ENCODE peak calls at places on chromosomes 4 and X, in six cellular contexts. One of them, this sample, is unnamed. For H3K4me1 and H3K36me3, the result is how much of the 10 kb centered on the place peaks cover.

GRCh38 chr4:32106767-32107166 is 1386.6 kb downstream of the PCDH7 start:
- DNase-seq in right atrium auricular region: no peak
- DNase-seq in uterus: no peak
- DNase-seq in CD4-positive, alpha-beta memory T cell: no peak
- DNase-seq in psoas muscle: no peak
- DNase-seq in upper lobe of right lung: no peak
- DNase-seq in this sample: no peak

GRCh38 chr4:8191136-8191747 is 7.8 kb upstream of the SH3TC1 start:
- DNase-seq in right atrium auricular region: peak
- DNase-seq in uterus: peak
- DNase-seq in CD4-positive, alpha-beta memory T cell: no peak
- DNase-seq in psoas muscle: peak
- DNase-seq in upper lobe of right lung: peak
- DNase-seq in this sample: no peak

GRCh38 chrX:47217121-47217851 is 1.2 kb upstream of the CDK16 start:
- DNase-seq in right atrium auricular region: no peak
- DNase-seq in uterus: peak
- DNase-seq in CD4-positive, alpha-beta memory T cell: no peak
- DNase-seq in psoas muscle: no peak
- DNase-seq in upper lobe of right lung: no peak
- DNase-seq in this sample: no peak

GRCh38 chr4:185201983-185202962 is 1.5 kb downstream of the CFAP97 start:
- DNase-seq in right atrium auricular region: no peak
- DNase-seq in uterus: no peak
- DNase-seq in CD4-positive, alpha-beta memory T cell: peak
- DNase-seq in psoas muscle: no peak
- DNase-seq in upper lobe of right lung: no peak
- DNase-seq in this sample: peak

GRCh38 chrX:132590350-132591026 is 101.7 kb upstream of the MBNL3 start:
- DNase-seq in right atrium auricular region: no peak
- DNase-seq in uterus: no peak
- DNase-seq in CD4-positive, alpha-beta memory T cell: no peak
- DNase-seq in psoas muscle: no peak
- DNase-seq in upper lobe of right lung: no peak
- DNase-seq in this sample: no peak

GRCh38 chr4:53233396-53233795 is 132.5 kb downstream of the SCFD2 start:
- DNase-seq in right atrium auricular region: no peak
- DNase-seq in uterus: no peak
- DNase-seq in CD4-positive, alpha-beta memory T cell: no peak
- DNase-seq in psoas muscle: no peak
- DNase-seq in upper lobe of right lung: no peak
- DNase-seq in this sample: no peak

GRCh38 chrX:151789179-151789800 is 54.7 kb downstream of the CNGA2 start:
- DNase-seq in right atrium auricular region: peak
- DNase-seq in uterus: peak
- DNase-seq in CD4-positive, alpha-beta memory T cell: no peak
- DNase-seq in psoas muscle: peak
- DNase-seq in upper lobe of right lung: no peak
- DNase-seq in this sample: no peak

GRCh38 chr4:133969202-133969873 is 232.3 kb downstream of the PABPC4L start:
- DNase-seq in right atrium auricular region: peak
- DNase-seq in uterus: no peak
- DNase-seq in CD4-positive, alpha-beta memory T cell: no peak
- DNase-seq in psoas muscle: no peak
- DNase-seq in upper lobe of right lung: no peak
- DNase-seq in this sample: no peak

GRCh38 chr4:159698336-159698735 is 595.5 kb downstream of the RAPGEF2 start:
- DNase-seq in right atrium auricular region: no peak
- DNase-seq in uterus: no peak
- DNase-seq in CD4-positive, alpha-beta memory T cell: no peak
- DNase-seq in psoas muscle: no peak
- DNase-seq in upper lobe of right lung: no peak
- DNase-seq in this sample: no peak

DNA sequence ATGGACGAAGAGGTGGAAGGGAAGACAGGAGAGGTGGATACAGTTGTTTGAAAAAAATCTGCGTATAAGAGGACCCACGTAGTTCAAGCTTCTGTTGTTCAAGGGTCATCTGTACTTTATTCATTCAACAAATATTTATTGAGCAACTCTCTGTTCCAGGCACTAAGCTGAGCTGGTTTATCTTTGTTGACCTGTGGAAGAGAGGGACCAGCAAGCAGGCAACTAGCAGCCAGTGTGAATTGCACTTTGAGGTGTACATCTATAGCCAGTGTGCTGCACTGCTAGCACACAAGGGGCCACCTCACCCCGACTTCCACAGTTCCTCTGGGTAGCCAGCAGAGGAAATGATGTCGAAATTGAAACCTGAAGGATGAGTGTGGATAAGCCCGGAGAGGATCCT is 191.4 kb downstream of the SOWAHB start:
- DNase-seq in right atrium auricular region: no peak
- DNase-seq in uterus: no peak
- DNase-seq in CD4-positive, alpha-beta memory T cell: no peak
- DNase-seq in psoas muscle: no peak
- DNase-seq in upper lobe of right lung: no peak
- DNase-seq in this sample: no peak
- H3K4me1 ChIP-seq in right atrium auricular region: under half
- H3K4me1 ChIP-seq in uterus: under half
- H3K4me1 ChIP-seq in CD4-positive, alpha-beta memory T cell: under half
- H3K4me1 ChIP-seq in psoas muscle: under half
- H3K4me1 ChIP-seq in upper lobe of right lung: under half
- H3K4me1 ChIP-seq in this sample: under half

DNA sequence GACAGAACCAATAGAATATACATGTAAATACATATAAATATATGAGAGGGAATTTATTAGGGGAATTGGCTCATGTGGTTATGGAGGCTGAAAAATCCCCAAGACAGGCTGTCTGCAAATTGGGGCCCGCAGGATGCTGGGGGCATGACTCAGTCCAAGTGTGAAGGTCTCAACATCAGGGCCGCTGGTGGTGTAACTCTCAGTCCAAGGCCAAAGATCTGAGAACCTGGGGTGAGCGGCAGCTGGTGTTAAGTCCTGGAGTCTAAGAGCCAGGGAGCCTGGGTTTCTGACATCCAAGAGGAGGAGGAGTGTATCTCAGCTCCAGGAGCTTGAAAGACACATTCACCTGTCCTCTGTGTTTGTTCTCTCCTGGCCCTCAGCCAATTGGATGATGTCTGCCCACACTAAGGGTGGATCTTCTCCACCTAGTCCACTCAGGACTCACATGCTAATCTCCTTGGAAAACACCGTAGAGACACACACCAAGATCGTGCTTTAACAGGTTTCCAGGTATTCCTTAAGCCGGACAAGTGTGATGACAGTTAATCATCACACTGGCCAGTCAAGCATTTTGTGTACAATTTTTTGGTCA is 28.9 kb downstream of the TIGD2 start:
- DNase-seq in right atrium auricular region: no peak
- DNase-seq in uterus: no peak
- DNase-seq in CD4-positive, alpha-beta memory T cell: no peak
- DNase-seq in psoas muscle: no peak
- DNase-seq in upper lobe of right lung: no peak
- DNase-seq in this sample: no peak
- H3K36me3 ChIP-seq in right atrium auricular region: under half
- H3K36me3 ChIP-seq in uterus: under half
- H3K36me3 ChIP-seq in CD4-positive, alpha-beta memory T cell: under half
- H3K36me3 ChIP-seq in psoas muscle: under half
- H3K36me3 ChIP-seq in upper lobe of right lung: under half
- H3K36me3 ChIP-seq in this sample: under half

DNA sequence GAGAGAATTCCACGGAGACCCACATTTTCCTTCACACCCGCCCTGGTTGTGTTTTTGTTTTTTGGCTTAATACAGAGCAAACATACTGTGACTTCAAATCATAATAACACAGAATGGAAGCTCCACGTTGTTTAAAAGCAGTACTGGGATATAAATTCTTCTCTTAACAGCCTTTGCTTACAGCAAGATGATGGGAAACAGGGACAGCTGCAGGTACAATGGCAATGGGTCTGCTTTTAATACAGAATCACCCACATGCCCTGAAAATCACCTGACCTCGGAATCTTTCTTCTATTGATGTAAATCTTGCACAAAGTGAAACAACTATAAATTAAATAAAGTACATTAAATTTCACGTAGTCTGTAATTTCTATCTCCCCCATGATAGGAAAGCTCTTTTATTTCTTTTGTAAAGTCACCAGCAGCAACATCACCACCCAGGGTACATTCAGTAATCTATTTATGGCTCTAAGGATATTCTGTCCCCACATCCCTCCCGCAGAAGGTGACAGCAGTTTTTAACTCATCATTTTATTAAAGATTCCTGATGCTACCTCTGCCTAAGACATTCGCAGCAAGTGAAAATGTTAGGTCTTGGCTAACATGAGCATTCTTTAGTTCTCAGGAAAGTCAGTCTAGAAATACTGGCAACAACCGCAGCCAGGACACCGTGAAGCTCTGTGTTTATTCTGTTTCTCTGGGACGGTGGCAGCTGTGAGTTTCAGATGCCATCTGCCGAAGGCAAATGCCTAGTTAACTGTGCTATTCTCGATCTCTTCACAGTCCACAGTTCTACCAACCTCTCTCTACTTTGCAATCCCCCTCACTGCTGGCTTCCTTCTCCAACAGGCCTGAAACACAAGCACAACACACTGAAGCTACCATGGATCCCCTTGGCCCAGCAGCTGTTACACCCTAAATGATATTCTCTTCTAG is 119.1 kb downstream of the ZNF827 start:
- DNase-seq in right atrium auricular region: no peak
- DNase-seq in uterus: no peak
- DNase-seq in CD4-positive, alpha-beta memory T cell: no peak
- DNase-seq in psoas muscle: no peak
- DNase-seq in upper lobe of right lung: no peak
- DNase-seq in this sample: no peak
- H3K4me1 ChIP-seq in right atrium auricular region: under half
- H3K4me1 ChIP-seq in uterus: under half
- H3K4me1 ChIP-seq in CD4-positive, alpha-beta memory T cell: under half
- H3K4me1 ChIP-seq in psoas muscle: under half
- H3K4me1 ChIP-seq in upper lobe of right lung: under half
- H3K4me1 ChIP-seq in this sample: under half

GRCh38 chr4:102535398-102536082 is 34.4 kb downstream of the NFKB1 start:
- DNase-seq in right atrium auricular region: no peak
- DNase-seq in uterus: no peak
- DNase-seq in CD4-positive, alpha-beta memory T cell: no peak
- DNase-seq in psoas muscle: no peak
- DNase-seq in upper lobe of right lung: no peak
- DNase-seq in this sample: no peak
- H3K36me3 ChIP-seq in right atrium auricular region: under half
- H3K36me3 ChIP-seq in uterus: under half
- H3K36me3 ChIP-seq in CD4-positive, alpha-beta memory T cell: under half
- H3K36me3 ChIP-seq in psoas muscle: under half
- H3K36me3 ChIP-seq in upper lobe of right lung: under half
- H3K36me3 ChIP-seq in this sample: under half

DNA sequence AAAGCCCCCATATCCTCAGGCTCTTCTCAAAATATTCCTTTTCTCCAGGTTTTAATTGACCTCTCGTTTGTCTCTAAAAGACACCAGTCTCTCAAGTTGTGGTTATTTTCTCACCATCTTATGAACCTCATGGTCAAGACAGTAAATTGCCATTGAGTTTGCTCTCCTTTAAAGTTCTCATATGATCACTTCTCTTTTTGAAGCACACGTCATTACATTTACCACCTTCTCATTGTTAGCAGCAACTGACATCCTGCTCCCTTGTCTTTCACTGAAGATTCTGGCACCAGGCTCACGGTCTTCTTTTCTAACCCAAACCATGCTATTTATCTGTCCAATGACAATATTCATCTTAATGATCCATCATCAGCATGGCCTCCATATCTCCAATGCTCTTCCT is 324.2 kb downstream of the TMA16 start:
- DNase-seq in right atrium auricular region: no peak
- DNase-seq in uterus: no peak
- DNase-seq in CD4-positive, alpha-beta memory T cell: no peak
- DNase-seq in psoas muscle: no peak
- DNase-seq in upper lobe of right lung: no peak
- DNase-seq in this sample: no peak
- H3K4me1 ChIP-seq in right atrium auricular region: under half
- H3K4me1 ChIP-seq in uterus: under half
- H3K4me1 ChIP-seq in CD4-positive, alpha-beta memory T cell: under half
- H3K4me1 ChIP-seq in psoas muscle: under half
- H3K4me1 ChIP-seq in upper lobe of right lung: under half
- H3K4me1 ChIP-seq in this sample: under half

DNA sequence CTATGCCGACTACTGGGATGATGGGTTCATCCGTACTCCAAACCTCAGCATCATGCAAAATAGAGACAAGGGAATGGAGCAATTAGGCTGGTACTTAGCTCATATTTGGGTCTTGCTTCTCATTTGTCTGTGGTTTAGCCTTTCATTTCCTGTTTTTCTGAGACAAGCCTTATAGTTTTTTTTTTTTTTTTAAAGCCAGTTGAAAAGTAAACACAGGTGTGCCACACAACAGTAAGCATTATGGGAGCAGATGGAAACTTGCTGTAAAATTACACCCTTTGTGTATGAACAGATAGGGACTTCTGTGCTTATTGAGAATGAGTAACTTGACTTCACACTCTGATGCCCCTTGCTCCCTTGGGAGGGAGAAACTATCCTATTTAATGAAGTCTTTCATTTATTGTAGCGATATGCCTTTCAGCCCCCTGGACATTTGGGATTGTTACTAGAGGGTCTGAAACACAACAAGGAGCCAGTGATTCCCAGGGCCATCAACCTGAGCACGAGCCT is 13.7 kb downstream of the RASSF6 start:
- DNase-seq in right atrium auricular region: no peak
- DNase-seq in uterus: no peak
- DNase-seq in CD4-positive, alpha-beta memory T cell: peak
- DNase-seq in psoas muscle: no peak
- DNase-seq in upper lobe of right lung: no peak
- DNase-seq in this sample: no peak
- H3K36me3 ChIP-seq in right atrium auricular region: under half
- H3K36me3 ChIP-seq in uterus: under half
- H3K36me3 ChIP-seq in CD4-positive, alpha-beta memory T cell: under half
- H3K36me3 ChIP-seq in psoas muscle: under half
- H3K36me3 ChIP-seq in upper lobe of right lung: under half
- H3K36me3 ChIP-seq in this sample: under half

GRCh38 chrX:40080896-40081678 is 16.7 kb downstream of the BCOR start:
- DNase-seq in right atrium auricular region: no peak
- DNase-seq in uterus: no peak
- DNase-seq in CD4-positive, alpha-beta memory T cell: no peak
- DNase-seq in psoas muscle: no peak
- DNase-seq in upper lobe of right lung: no peak
- DNase-seq in this sample: no peak
- H3K4me1 ChIP-seq in right atrium auricular region: under half
- H3K4me1 ChIP-seq in uterus: under half
- H3K4me1 ChIP-seq in CD4-positive, alpha-beta memory T cell: under half
- H3K4me1 ChIP-seq in psoas muscle: under half
- H3K4me1 ChIP-seq in upper lobe of right lung: under half
- H3K4me1 ChIP-seq in this sample: under half

GRCh38 chr4:78809928-78810835 is 34.0 kb downstream of the BMP2K start:
- DNase-seq in right atrium auricular region: no peak
- DNase-seq in uterus: no peak
- DNase-seq in CD4-positive, alpha-beta memory T cell: no peak
- DNase-seq in psoas muscle: no peak
- DNase-seq in upper lobe of right lung: no peak
- DNase-seq in this sample: no peak
- H3K36me3 ChIP-seq in right atrium auricular region: under half
- H3K36me3 ChIP-seq in uterus: under half
- H3K36me3 ChIP-seq in CD4-positive, alpha-beta memory T cell: under half
- H3K36me3 ChIP-seq in psoas muscle: under half
- H3K36me3 ChIP-seq in upper lobe of right lung: under half
- H3K36me3 ChIP-seq in this sample: under half

GRCh38 chr4:140256335-140256734 is 102.4 kb upstream of the MAML3 start:
- DNase-seq in right atrium auricular region: no peak
- DNase-seq in uterus: no peak
- DNase-seq in CD4-positive, alpha-beta memory T cell: no peak
- DNase-seq in psoas muscle: no peak
- DNase-seq in upper lobe of right lung: no peak
- DNase-seq in this sample: no peak
- H3K4me1 ChIP-seq in right atrium auricular region: under half
- H3K4me1 ChIP-seq in uterus: under half
- H3K4me1 ChIP-seq in CD4-positive, alpha-beta memory T cell: under half
- H3K4me1 ChIP-seq in psoas muscle: under half
- H3K4me1 ChIP-seq in upper lobe of right lung: under half
- H3K4me1 ChIP-seq in this sample: under half

GRCh38 chr4:118742050-118742449 is 56.9 kb downstream of the METTL14 start:
- DNase-seq in right atrium auricular region: no peak
- DNase-seq in uterus: no peak
- DNase-seq in CD4-positive, alpha-beta memory T cell: no peak
- DNase-seq in psoas muscle: no peak
- DNase-seq in upper lobe of right lung: no peak
- DNase-seq in this sample: no peak
- H3K36me3 ChIP-seq in right atrium auricular region: half or more
- H3K36me3 ChIP-seq in uterus: under half
- H3K36me3 ChIP-seq in CD4-positive, alpha-beta memory T cell: under half
- H3K36me3 ChIP-seq in psoas muscle: half or more
- H3K36me3 ChIP-seq in upper lobe of right lung: half or more
- H3K36me3 ChIP-seq in this sample: under half